ENCODE peak calls at places on chromosomes 11 and 22, in four cellular contexts. E, O, K and P are unnamed samples.

GRCh38 chr11:24759742-24760141 is 262.9 kb downstream of the LUZP2 start:
- DNase-seq in E (no peak), O (no peak), K (no peak), P (no peak)

GRCh38 chr22:17260950-17261349 is 41.7 kb upstream of the ADA2 start:
- DNase-seq in E (no peak), O (no peak), K (no peak), P (no peak)

GRCh38 chr11:92810423-92810822 is 159.0 kb upstream of the MTNR1B start:
- DNase-seq in E (no peak), O (no peak), K (no peak), P (no peak)

GRCh38 chr22:38745676-38746460 is 9.9 kb downstream of the SUN2 start:
- DNase-seq in E (no peak), O (no peak), K (no peak), P (no peak)

GRCh38 chr22:39524753-39525657 is 4.6 kb downstream of the ATF4 start:
- DNase-seq in E (no peak), O (no peak), K (no peak), P (no peak)

GRCh38 chr11:27485930-27486773 is 13.6 kb upstream of the LGR4 start:
- DNase-seq in E (no peak), O (no peak), K (peak), P (peak)

GRCh38 chr22:43007519-43008102 is 7.3 kb downstream of the PACSIN2 start:
- DNase-seq in E (no peak), O (no peak), K (no peak), P (no peak)

GRCh38 chr22:25081409-25081824 is 118.2 kb upstream of the CRYBB3 start:
- DNase-seq in E (no peak), O (no peak), K (peak), P (peak)

GRCh38 chr22:48534395-48534958 is 1293.2 kb downstream of the BRD1 start:
- DNase-seq in E (no peak), O (no peak), K (no peak), P (no peak)

GRCh38 chr22:20523118-20523983 is 15.9 kb downstream of the MED15 start:
- DNase-seq in E (no peak), O (no peak), K (no peak), P (no peak)

GRCh38 chr22:46626911-46627805 is 7.0 kb downstream of the GRAMD4 start:
- DNase-seq in E (no peak), O (peak), K (no peak), P (no peak)

GRCh38 chr11:32430586-32431357 is 4.6 kb downstream of the WT1 start:
- DNase-seq in E (no peak), O (no peak), K (no peak), P (no peak)

GRCh38 chr11:9748361-9748970 is 84.6 kb downstream of the SWAP70 start:
- DNase-seq in E (no peak), O (no peak), K (peak), P (peak)

GRCh38 chr11:34084637-34085036 is 20.8 kb upstream of the NAT10 start:
- DNase-seq in E (no peak), O (no peak), K (no peak), P (no peak)

GRCh38 chr11:910044-910588 is 494 bp downstream of the CHID1 start:
- DNase-seq in E (no peak), O (no peak), K (no peak), P (no peak)

GRCh38 chr11:69501891-69502860 is 20.7 kb downstream of the LINC01488 start:
- DNase-seq in E (no peak), O (no peak), K (no peak), P (no peak)

GRCh38 chr11:83070044-83070877 is 1.4 kb downstream of the RAB30 start:
- DNase-seq in E (no peak), O (no peak), K (no peak), P (no peak)

GRCh38 chr11:14418801-14419417 is 59.9 kb upstream of the RRAS2 start:
- DNase-seq in E (no peak), O (no peak), K (peak), P (peak)
- TF ChIP-seq CTCF in E (no peak), O (peak), K (peak), P (peak)

DNA sequence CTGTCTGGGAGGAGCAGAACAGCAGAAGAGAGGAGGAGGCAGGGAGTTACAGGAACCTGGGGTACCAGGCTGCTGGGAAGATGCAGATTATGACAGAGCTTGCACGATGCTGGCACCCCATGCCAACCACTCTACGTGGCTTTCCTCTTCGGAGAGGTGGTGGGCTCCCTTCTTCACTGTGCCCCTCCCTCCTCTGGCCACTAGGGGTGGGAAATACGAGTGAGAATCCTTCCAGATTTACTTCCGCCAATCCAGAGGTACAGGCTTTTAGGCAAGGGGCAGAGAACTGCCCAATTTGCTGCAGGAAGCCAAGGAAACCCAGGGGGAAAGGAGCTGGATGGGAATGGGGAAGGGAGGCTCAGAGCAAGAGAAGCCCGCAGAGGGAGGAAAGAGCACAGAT is 12.3 kb downstream of the HYOU1 start:
- DNase-seq in E (no peak), O (no peak), K (no peak), P (no peak)
- TF ChIP-seq CTCF in E (no peak), O (no peak), K (peak), P (no peak)

GRCh38 chr11:61971177-61972111 is 4.0 kb upstream of the FTH1 start:
- DNase-seq in E (peak), O (peak), K (peak), P (peak)
- TF ChIP-seq CTCF in E (no peak), O (no peak), K (no peak), P (no peak)

DNA sequence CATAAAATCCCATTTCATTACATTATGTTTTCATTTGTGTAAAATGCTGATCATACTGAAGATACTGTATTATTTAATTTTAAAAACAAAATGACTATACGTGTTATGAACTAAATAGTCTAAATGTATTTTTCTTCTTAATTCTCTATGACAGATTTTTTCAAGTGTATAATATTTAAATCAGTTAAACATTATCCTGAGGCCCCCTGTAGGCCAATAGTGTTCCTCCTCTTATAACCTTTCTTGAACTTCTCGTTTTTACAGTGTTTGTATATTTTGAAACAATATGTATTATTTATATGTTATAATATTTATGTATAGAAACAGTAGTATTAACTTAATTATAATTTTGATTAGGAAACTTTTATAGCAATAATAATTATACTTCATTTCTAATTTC is 151.1 kb upstream of the CHORDC1 start:
- DNase-seq in E (no peak), O (no peak), K (no peak), P (no peak)
- TF ChIP-seq CTCF in E (no peak), O (no peak), K (no peak), P (no peak)

GRCh38 chr11:127470485-127470884 is 469.9 kb upstream of the KIRREL3 start:
- DNase-seq in E (no peak), O (no peak), K (no peak), P (no peak)

GRCh38 chr11:127474735-127475134 is 474.2 kb upstream of the KIRREL3 start:
- DNase-seq in E (no peak), O (no peak), K (no peak), P (no peak)

DNA sequence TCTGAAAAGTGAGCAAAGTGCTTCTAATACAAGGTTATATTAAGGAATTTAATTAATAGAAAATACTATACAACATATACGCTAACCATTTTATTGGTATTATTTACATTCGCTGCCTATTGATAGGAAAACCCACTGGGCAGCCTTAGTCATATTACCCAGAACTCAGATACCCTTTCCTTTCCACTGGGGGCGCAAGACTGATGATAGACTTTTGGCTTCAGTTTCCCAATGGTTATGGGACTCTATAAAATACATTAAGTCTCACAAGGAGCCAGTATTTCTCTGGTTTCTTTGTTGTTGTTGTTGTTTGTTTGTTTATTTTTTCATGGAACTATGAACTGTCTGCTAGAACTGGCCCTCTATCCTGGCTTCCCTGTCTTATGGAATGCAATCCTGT is 471.1 kb upstream of the KIRREL3 start:
- DNase-seq in E (no peak), O (no peak), K (no peak), P (no peak)
- TF ChIP-seq CTCF in E (no peak), O (no peak), K (peak), P (no peak)

GRCh38 chr11:132396318-132396717 is 1025.9 kb downstream of the NTM start:
- DNase-seq in E (no peak), O (no peak), K (no peak), P (no peak)

GRCh38 chr11:132405728-132406127 is 1035.3 kb downstream of the NTM start:
- DNase-seq in E (no peak), O (no peak), K (no peak), P (no peak)

DNA sequence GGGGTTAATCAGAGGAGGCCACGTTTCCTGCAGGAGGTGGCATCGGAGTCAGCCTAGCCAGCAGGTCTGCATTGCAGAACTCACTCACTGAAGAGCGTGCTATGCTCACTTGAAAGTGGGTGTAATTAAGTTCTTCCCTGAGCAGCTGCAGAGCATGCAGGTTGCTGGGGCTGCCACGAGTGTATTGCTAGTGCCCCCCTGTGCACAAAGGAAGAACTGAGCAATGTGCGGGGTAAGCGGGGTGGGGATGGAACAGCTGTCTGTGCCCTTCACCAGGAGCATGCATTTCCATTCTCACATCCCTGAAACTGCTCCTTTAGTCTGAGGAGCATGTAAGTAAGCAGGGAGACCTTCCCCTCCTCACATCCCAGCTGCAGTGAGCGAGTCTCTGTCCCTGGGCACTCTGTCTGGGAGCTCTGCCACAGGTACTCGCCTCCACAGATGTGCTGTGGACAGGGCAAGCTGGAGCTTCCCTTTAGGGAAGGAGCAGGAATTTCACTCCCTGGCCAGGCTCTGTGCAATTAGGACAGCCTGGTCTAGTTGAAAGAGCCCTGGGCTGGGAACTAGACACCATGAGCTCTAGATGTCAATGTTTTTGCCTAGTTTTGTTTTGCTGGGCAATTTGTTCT is 1031.8 kb downstream of the NTM start:
- DNase-seq in E (no peak), O (peak), K (no peak), P (peak)
- TF ChIP-seq CTCF in E (no peak), O (peak), K (no peak), P (peak)

GRCh38 chr11:66126808-66127555 is 56.9 kb downstream of the PACS1 start:
- DNase-seq in E (peak), O (peak), K (no peak), P (peak)
- TF ChIP-seq CTCF in E (no peak), O (peak), K (no peak), P (no peak)

DNA sequence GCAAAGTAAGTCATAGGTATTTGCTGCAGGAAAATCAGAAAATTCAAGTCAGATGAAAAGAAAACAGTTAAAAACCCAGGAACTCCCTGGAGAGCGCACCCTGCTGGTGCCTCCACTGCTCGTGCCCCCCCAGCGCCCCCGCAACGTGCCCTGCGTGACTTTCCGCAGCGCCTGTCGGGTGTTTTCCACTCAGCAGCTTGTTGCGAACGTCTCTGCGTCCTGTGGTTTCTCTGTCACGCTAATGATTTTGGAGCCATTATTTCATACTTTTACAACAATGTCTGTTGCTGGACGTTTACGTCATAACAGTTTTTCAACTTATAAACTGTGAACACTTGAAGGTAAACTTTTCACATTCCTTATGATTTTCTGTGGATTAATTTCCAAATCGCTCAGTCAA is 5.0 kb downstream of the CRELD2 start:
- DNase-seq in E (no peak), O (no peak), K (no peak), P (peak)
- TF ChIP-seq CTCF in E (no peak), O (peak), K (peak), P (peak)

GRCh38 chr22:49934144-49934890 is 15.9 kb downstream of the CRELD2 start:
- DNase-seq in E (no peak), O (no peak), K (no peak), P (no peak)
- TF ChIP-seq CTCF in E (no peak), O (no peak), K (no peak), P (no peak)

DNA sequence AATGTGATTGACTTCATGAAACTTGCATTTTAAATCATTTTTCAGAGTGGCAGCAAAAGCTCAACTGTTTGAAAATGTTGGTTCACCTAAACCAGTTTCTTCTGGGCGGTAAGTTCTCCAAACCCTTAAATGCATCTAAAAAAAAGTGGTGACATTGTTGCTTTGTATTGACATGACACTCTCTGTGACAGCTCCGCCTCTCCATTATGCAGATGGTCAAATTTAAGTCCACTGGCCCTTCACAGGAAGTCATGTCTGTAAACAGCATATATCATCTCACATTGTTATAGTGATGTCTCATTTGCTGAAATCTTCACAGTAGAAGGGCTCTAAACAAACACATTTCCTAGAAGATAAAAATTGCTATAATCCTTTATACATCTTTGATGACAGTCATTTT is 150.7 kb downstream of the PGR start:
- DNase-seq in E (no peak), O (no peak), K (no peak), P (no peak)
- TF ChIP-seq CTCF in E (no peak), O (no peak), K (no peak), P (no peak)